ENCODE peak calls at places on chromosomes 1 and 21, in six cellular contexts. B, S, C, X, N and H are unnamed samples.

GRCh38 chr1:227899820-227900449 is 47.8 kb downstream of the WNT9A start:
- DNase-seq in B (no peak), S (no peak), C (peak; percentile 47), X (no peak), N (no peak), H (no peak)

GRCh38 chr1:235586992-235587391 is 62.6 kb downstream of the GNG4 start:
- DNase-seq in B (no peak), S (no peak), C (peak; percentile 23), X (no peak), N (no peak), H (no peak)

GRCh38 chr1:203324103-203325003 is 19.0 kb downstream of the BTG2 start:
- DNase-seq in B (peak; percentile 60), S (peak; percentile 32), C (no peak), X (no peak), N (no peak), H (no peak)

GRCh38 chr1:1240822-1241587 is 5.5 kb downstream of the C1QTNF12 start:
- DNase-seq in B (no peak), S (peak; percentile 38), C (no peak), X (no peak), N (no peak), H (no peak)

GRCh38 chr1:227926216-227926791 is 21.4 kb downstream of the WNT9A start:
- DNase-seq in B (no peak), S (no peak), C (peak; percentile 68), X (no peak), N (no peak), H (no peak)

GRCh38 chr1:164843743-164844500 is 284.9 kb downstream of the PBX1 start:
- DNase-seq in B (no peak), S (peak; percentile 23), C (no peak), X (no peak), N (no peak), H (no peak)

GRCh38 chr1:179230251-179230650 is 774 bp upstream of the ABL2 start:
- DNase-seq in B (no peak), S (peak; percentile 82), C (no peak), X (no peak), N (peak; percentile 32), H (no peak)

GRCh38 chr1:181016563-181016962 is 6.1 kb downstream of the STX6 start:
- DNase-seq in B (no peak), S (peak; percentile 14), C (no peak), X (no peak), N (no peak), H (no peak)

GRCh38 chr1:32028746-32029145 is 15.1 kb downstream of the KHDRBS1 start:
- DNase-seq in B (no peak), S (peak; percentile 25), C (no peak), X (no peak), N (no peak), H (no peak)

GRCh38 chr1:211420389-211420788 is 71.6 kb downstream of the RD3 start:
- DNase-seq in B (no peak), S (peak; percentile 55), C (no peak), X (no peak), N (peak; percentile 17), H (no peak)

GRCh38 chr21:44092201-44092600 is 15.0 kb upstream of the PWP2 start:
- DNase-seq in B (no peak), S (no peak), C (no peak), X (no peak), N (no peak), H (no peak)

GRCh38 chr1:14894811-14895524 is 258.6 kb upstream of the TMEM51 start:
- DNase-seq in B (no peak), S (peak; percentile 57), C (no peak), X (no peak), N (no peak), H (no peak)

GRCh38 chr1:179831852-179832699 is 45.5 kb downstream of the TOR1AIP2 start:
- DNase-seq in B (peak; percentile 94), S (peak; percentile 27), C (no peak), X (no peak), N (no peak), H (no peak)

GRCh38 chr21:29155118-29155932 is 24.9 kb downstream of the MAP3K7CL start:
- DNase-seq in B (no peak), S (peak; percentile 76), C (peak; percentile 84), X (no peak), N (peak; percentile 61), H (no peak)

GRCh38 chr1:166969074-166969677 is 6.2 kb downstream of the ILDR2 start:
- DNase-seq in B (peak; percentile 75), S (no peak), C (no peak), X (no peak), N (no peak), H (no peak)

GRCh38 chr1:162003061-162003824 is 20.4 kb downstream of the OLFML2B start:
- DNase-seq in B (no peak), S (peak; percentile 95), C (peak; percentile 64), X (no peak), N (peak; percentile 66), H (no peak)

GRCh38 chr1:10195570-10195969 is 14.8 kb upstream of the KIF1B start:
- DNase-seq in B (no peak), S (peak; percentile 58), C (no peak), X (peak; percentile 13), N (peak; percentile 70), H (no peak)

DNA sequence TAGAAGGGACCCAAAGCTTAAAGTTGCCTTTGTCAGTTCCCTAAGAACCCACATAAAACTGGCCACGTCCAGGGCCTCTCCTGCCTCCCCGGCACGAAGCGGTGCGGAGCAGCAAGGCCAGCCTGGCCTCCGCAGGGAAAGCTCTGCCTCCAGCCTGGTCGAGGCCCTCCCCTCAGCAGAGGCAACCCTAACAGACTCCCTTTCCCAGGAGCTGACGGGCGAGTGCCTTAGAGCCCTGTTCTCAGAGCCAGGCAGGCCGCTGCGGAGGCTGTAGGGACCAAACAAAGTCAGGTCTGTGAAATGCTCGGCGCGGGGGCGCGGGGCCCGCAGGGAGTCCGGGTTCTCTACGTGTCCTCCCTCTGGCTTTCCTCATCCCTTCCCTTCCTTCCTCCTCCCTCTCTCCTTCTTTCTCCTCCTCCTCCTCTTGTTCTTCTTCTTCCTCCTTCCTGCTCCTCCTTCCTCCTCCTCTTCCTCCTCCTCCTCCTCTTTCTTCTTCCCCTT is 40.7 kb downstream of the RIPK4 start:
- DNase-seq in B (no peak), S (no peak), C (no peak), X (no peak), N (no peak), H (no peak)
- H3K9ac ChIP-seq in B (no peak overlapping the region), S (no peak overlapping the region), C (no peak overlapping the region), X (peak overlapping the region; percentile 60), N (peak overlapping the region; percentile 14), H (no peak overlapping the region)

DNA sequence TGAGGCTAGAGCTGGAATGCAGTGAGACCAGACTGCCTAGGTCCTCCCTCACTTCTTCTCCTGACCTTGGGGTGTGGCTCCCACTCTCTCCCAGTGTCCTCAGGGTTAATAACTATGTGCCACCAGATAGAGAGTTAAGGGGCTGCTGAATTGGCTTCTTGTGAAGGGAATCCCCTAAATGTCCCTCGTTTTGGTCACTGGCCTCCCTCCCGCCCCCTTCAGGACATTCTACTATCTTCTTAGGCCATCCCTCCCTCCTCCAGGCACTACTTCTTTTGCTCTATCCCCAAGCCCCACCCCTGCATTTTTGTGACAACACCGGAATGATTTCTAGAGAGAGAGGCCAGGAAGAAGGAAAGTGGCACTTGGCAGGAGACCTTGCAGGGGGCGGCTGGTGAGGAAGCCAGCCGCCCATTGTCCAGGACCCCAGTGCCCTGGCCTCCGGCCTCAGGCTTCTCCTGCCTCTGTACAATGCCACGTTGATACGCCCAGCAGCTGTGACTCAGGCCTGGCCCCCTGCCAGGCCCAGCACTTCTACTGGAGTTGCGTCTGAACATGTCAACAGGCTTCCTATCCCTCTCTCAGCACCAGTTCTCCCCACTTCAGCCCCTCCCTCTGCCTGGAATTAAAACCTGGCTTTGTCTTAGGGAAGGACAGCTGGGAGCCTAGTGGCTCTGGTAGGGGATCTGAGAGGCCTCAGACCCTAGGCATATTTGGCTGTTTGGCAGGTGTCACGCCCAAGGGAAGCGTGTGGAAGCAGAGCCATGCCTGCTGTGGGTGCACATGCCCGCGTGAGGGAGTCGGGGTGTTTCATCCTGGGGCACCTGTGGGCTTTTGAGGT is 9.1 kb downstream of the LMNA start:
- DNase-seq in B (no peak), S (peak; percentile 96), C (peak; percentile 98), X (peak; percentile 91), N (peak; percentile 98), H (no peak)
- H3K4me3 ChIP-seq in B (no peak overlapping the region), S (peak overlapping the region; percentile 100), C (peak overlapping the region; percentile 41), X (peak overlapping the region; percentile 52), N (peak overlapping the region; percentile 22), H (peak overlapping the region; percentile 63)

DNA sequence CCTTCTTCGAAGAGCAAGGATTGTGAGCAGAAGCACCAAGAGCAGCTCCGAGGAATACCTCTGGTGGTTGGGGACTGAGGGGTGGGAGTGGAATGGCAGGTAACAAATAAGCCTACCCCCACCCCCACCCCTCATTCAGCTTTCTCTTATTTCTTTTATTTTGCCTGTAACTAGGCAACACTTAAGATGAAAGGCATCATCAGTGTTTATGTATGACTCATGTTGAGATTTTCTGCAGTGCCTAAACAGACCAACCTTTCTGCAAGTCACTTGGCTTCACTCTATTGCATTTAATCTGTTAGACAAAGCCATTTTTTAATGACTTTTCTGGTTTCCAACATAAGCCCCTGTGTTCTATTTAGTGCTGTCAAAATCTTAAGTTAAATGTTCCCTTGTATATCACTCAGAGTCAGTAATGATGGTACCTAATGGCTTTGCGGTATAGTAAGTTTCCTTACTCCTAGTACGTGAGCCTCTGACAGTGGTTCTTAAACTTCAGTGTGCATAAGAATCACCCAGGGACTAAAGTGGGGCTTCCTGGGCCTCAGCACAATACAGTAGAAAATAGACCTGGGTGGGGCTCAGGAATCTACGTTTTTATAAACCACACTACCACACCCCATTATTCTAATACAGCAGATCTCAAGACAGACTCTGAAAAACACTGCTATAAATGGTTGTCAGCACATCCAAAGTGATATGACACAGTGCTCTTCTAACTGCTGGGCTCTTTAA is 20.0 kb downstream of the CASQ2 start:
- DNase-seq in B (no peak), S (peak; percentile 65), C (no peak), X (peak; percentile 4), N (peak; percentile 63), H (no peak)
- H3K9ac ChIP-seq in B (no peak overlapping the region), S (no peak overlapping the region), C (no peak overlapping the region), X (no peak overlapping the region), N (no peak overlapping the region), H (no peak overlapping the region)

GRCh38 chr1:207646891-207647290 is 2.0 kb downstream of the CR1L start:
- DNase-seq in B (no peak), S (no peak), C (no peak), X (no peak), N (no peak), H (no peak)

GRCh38 chr1:207647966-207648906 is 3.3 kb downstream of the CR1L start:
- DNase-seq in B (no peak), S (no peak), C (no peak), X (no peak), N (no peak), H (no peak)

GRCh38 chr1:207649865-207650580 is 5.1 kb downstream of the CR1L start:
- DNase-seq in B (no peak), S (no peak), C (no peak), X (no peak), N (no peak), H (no peak)

GRCh38 chr1:207651583-207651982 is 6.7 kb downstream of the CR1L start:
- DNase-seq in B (no peak), S (no peak), C (no peak), X (no peak), N (no peak), H (no peak)

DNA sequence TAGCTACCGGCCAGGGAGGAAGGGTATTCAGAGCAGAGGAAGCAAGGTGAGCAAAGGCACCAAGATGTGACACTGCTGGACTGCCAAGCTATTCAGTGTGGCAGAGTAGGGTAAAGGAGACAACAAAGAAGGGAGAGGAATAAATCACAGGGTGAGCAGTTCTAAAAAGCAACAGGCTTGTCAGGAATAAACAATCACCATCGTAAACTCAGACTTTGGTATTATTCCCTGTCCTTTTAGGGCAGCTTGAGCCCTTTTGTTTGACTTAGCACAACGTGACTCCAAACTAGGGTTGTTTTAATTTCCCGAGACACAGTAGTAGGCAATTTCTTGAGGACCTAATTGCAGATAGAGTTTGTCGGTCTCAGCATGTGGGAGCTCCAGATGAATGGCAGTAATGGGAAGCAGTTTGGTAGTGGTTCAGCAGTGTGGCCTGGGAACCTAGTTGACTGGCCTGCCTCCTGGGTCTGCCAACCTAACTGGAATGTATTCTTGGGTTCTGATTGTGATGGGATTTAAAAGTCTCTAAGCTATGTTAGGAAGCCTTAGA is 4.3 kb downstream of the CR1L start:
- DNase-seq in B (no peak), S (no peak), C (no peak), X (no peak), N (no peak), H (no peak)
- H3K4me3 ChIP-seq in B (no peak overlapping the region), S (no peak overlapping the region), C (no peak overlapping the region), X (no peak overlapping the region), N (no peak overlapping the region), H (no peak overlapping the region)